ENCODE peak calls at places on chromosomes 16 and 17, in seven cellular contexts. N is transverse colon, G is adrenal gland, Z is tibial artery, H is MM.1S, A is psoas muscle, B is stomach. F is an unnamed sample.

GRCh38 chr17:38844261-38844757 is 9.2 kb downstream of the RPL23 start:
- DNase-seq in G (no peak), N (peak), H (peak), B (peak), Z (no peak), A (no peak), F (peak)

GRCh38 chr16:89142474-89143197 is 28.9 kb upstream of the CDH15 start:
- DNase-seq in A (peak), N (no peak), Z (no peak), H (no peak), B (no peak), G (no peak), F (no peak)

GRCh38 chr16:89484923-89485679 is 5.3 kb downstream of the ANKRD11 start:
- DNase-seq in G (peak), B (no peak), H (peak), N (peak), Z (no peak), A (peak), F (no peak)

GRCh38 chr17:42135664-42136653 is 13.4 kb downstream of the HSPB9 start:
- DNase-seq in B (peak), A (no peak), Z (peak), G (peak), H (no peak), N (peak), F (peak)

GRCh38 chr17:3026125-3026855 is 37.1 kb downstream of the OR1D5 start:
- DNase-seq in A (no peak), B (no peak), Z (peak), G (no peak), N (no peak), H (no peak), F (no peak)

GRCh38 chr16:11560701-11561439 is 25.8 kb downstream of the LITAF start:
- DNase-seq in H (no peak), A (peak), B (no peak), G (peak), N (peak), Z (no peak), F (no peak)

GRCh38 chr17:19003966-19004600 is 481 bp downstream of the FAM83G start:
- DNase-seq in N (peak), Z (no peak), A (no peak), G (peak), B (peak), H (peak), F (peak)

GRCh38 chr16:65523258-65523950 is 401.5 kb upstream of the CDH11 start:
- DNase-seq in G (no peak), A (no peak), B (no peak), Z (no peak), N (no peak), H (no peak), F (no peak)

GRCh38 chr17:7440823-7441174 is 1.5 kb downstream of the FGF11 start:
- DNase-seq in H (no peak), N (peak), G (peak), A (peak), Z (no peak), B (no peak), F (no peak)

GRCh38 chr16:30065943-30066881 is 652 bp downstream of the ALDOA start:
- DNase-seq in B (no peak), N (peak), G (peak), A (no peak), Z (no peak), H (no peak), F (peak)

GRCh38 chr17:13429201-13429600 is 172.5 kb downstream of the HS3ST3A1 start:
- DNase-seq in G (no peak), B (no peak), H (no peak), A (no peak), N (no peak), Z (no peak), F (no peak)

GRCh38 chr16:46916980-46917379 is 32.8 kb downstream of the GPT2 start:
- DNase-seq in N (no peak), B (no peak), Z (no peak), A (peak), G (no peak), H (no peak), F (no peak)

GRCh38 chr17:50066995-50067394 is 11.1 kb downstream of the ITGA3 start:
- DNase-seq in G (no peak), N (no peak), A (peak), H (no peak), Z (no peak), B (no peak), F (no peak)

GRCh38 chr17:50065056-50065455 is 9.1 kb downstream of the ITGA3 start:
- DNase-seq in A (no peak), N (no peak), H (no peak), G (no peak), B (no peak), Z (no peak), F (no peak)

GRCh38 chr17:50063516-50064252 is 7.8 kb downstream of the ITGA3 start:
- DNase-seq in G (no peak), B (no peak), A (no peak), H (no peak), Z (no peak), N (no peak), F (no peak)

GRCh38 chr17:50062323-50063243 is 6.7 kb downstream of the ITGA3 start:
- DNase-seq in G (peak), A (peak), H (no peak), Z (peak), B (peak), N (peak), F (peak)

DNA sequence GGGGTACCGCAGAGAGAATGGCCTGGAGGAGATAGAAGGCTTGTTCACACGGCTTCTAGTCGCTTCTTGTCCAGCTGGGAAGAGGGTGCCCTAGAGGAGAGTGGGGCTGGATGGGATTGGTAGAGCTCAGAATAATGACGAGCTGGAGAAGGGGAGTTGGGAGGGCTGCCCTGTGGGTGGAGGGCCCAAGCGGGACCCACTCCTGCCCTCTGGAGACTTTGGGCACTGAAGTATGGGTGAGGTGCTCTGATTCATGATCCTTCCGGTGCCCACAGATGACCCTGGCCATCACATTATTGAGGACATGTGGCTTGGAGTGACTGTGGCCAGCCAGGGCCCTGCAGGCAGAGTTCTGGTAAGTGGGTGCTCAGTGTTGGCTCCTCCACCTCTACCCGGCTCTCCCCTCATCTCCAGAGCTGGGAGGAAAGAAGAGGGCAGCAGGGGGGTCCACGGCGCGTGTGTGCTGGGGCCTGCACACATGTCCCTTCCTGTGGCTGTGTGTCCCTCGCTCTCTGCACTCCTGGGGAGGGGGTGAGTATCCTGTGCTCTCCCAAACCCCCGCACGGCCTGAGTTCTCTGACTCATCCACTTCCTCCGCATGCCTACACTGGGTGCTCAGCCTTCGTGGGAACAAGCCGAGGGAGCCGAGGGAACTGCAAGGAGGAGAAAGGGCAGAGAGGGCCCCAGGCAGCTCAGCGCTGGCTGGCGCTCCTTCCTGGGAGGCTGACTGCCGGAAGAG is 8.5 kb downstream of the ITGA3 start:
- DNase-seq in A (peak), Z (peak), N (peak), H (no peak), G (peak), B (no peak), F (no peak)
- H3K27ac ChIP-seq in A (peak), Z (peak), N (peak), H (no peak), G (peak), B (peak), F (no peak)

GRCh38 chr17:4229627-4230026 is 34.2 kb downstream of the ANKFY1 start:
- DNase-seq in A (peak), B (no peak), Z (peak), H (no peak), G (peak), N (peak), F (peak)
- H3K27ac ChIP-seq in A (peak), B (peak), Z (peak), H (no peak), G (peak), N (peak), F (peak)

GRCh38 chr17:28384281-28385036 is 13.0 kb downstream of the SARM1 start:
- DNase-seq in B (peak), A (peak), N (peak), Z (peak), G (no peak), H (peak), F (peak)
- H3K27ac ChIP-seq in B (peak), A (no peak), N (peak), Z (no peak), G (no peak), H (no peak), F (peak)

DNA sequence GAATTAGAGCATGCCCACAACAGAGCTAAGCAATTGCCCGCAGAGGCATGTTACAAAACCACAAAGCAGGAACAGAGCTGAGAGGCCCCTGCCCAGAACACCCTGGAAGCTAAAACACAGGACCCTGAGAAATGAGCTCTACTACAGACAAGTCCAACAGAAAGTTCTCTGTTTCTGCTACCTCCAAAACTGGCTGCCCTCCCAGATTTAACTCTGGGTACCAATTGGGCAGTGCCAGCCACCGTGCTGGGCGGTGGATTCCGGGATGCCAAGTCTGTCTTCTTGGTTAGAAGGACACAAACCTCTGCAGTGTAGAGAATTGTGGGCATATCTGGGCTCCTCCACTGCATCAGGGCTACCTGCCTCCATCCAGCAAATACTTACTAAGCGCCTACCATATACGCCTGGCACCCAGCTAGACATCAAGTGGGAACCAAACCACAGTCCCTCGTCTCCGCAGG is 1.0 kb downstream of the CMTM4 start:
- DNase-seq in H (no peak), Z (no peak), N (peak), A (no peak), B (no peak), G (no peak), F (no peak)
- H3K27ac ChIP-seq in H (no peak), Z (peak), N (peak), A (no peak), B (peak), G (no peak), F (peak)

GRCh38 chr17:1360975-1361374 is 39.0 kb downstream of the YWHAE start:
- DNase-seq in N (no peak), A (no peak), B (no peak), H (no peak), Z (no peak), G (no peak), F (no peak)
- H3K27ac ChIP-seq in N (peak), A (peak), B (peak), H (no peak), Z (peak), G (no peak), F (no peak)

GRCh38 chr16:81624718-81625543 is 154.2 kb upstream of the PLCG2 start:
- DNase-seq in A (no peak), Z (no peak), H (no peak), N (no peak), G (no peak), B (no peak), F (no peak)
- H3K27ac ChIP-seq in A (no peak), Z (peak), H (no peak), N (peak), G (peak), B (peak), F (peak)